ENCODE peak calls at places on chromosome 13, in nine cellular contexts. A is hypothalamus; Z is CD8-positive, alpha-beta memory T cell; T is caudate nucleus; K is pancreas; D is amygdala; G is activated CD8-positive, alpha-beta memory T cell treated with anti-CD3 and anti-CD28 coated beads for 1 hour; Q is mesendoderm; M is stimulated activated naive CD4-positive, alpha-beta T cell. B is an unnamed sample.

GRCh38 chr13:41064493-41064892 is 3.2 kb downstream of the WBP4 start:
- DNase-seq in A (no peak), Z (no peak), T (no peak), K (no peak), D (no peak), G (no peak), Q (no peak), M (no peak), B (no peak)

GRCh38 chr13:77325371-77325941 is 1.4 kb downstream of the MYCBP2 start:
- DNase-seq in A (no peak), Z (peak; percentile 61), T (no peak), K (no peak), D (no peak), G (no peak), Q (no peak), M (peak; percentile 57), B (no peak)

GRCh38 chr13:75101997-75102720 is 379.8 kb downstream of the TBC1D4 start:
- DNase-seq in A (no peak), Z (no peak), T (no peak), K (no peak), D (no peak), G (no peak), Q (peak; percentile 96), M (no peak), B (no peak)

GRCh38 chr13:103081435-103081834 is 15.2 kb upstream of the SLC10A2 start:
- DNase-seq in A (no peak), Z (no peak), T (no peak), K (no peak), D (no peak), G (no peak), Q (no peak), M (no peak), B (no peak)

GRCh38 chr13:35994131-35994966 is 136.8 kb downstream of the DCLK1 start:
- DNase-seq in A (no peak), Z (no peak), T (no peak), K (peak; percentile 49), D (no peak), G (no peak), Q (peak; percentile 5), M (no peak), B (peak; percentile 61)

GRCh38 chr13:48369988-48370387 is 42.9 kb downstream of the LPAR6 start:
- DNase-seq in A (no peak), Z (no peak), T (no peak), K (no peak), D (no peak), G (no peak), Q (no peak), M (no peak), B (no peak)

GRCh38 chr13:79528759-79529191 is 47.8 kb downstream of the NDFIP2 start:
- DNase-seq in A (no peak), Z (no peak), T (no peak), K (no peak), D (no peak), G (no peak), Q (no peak), M (no peak), B (no peak)

GRCh38 chr13:87274209-87274819 is 396.9 kb upstream of the SLITRK5 start:
- DNase-seq in A (no peak), Z (no peak), T (no peak), K (peak; percentile 14), D (no peak), G (no peak), Q (peak; percentile 77), M (no peak), B (no peak)

GRCh38 chr13:44667950-44668349 is 91.8 kb upstream of the TSC22D1 start:
- DNase-seq in A (no peak), Z (no peak), T (no peak), K (no peak), D (no peak), G (no peak), Q (no peak), M (no peak), B (no peak)

GRCh38 chr13:112145221-112146072 is 78.5 kb downstream of the SOX1 start:
- DNase-seq in A (no peak), Z (no peak), T (no peak), K (no peak), D (no peak), G (no peak), Q (no peak), M (no peak), B (no peak)

GRCh38 chr13:39451860-39452301 is 151.1 kb downstream of the LHFPL6 start:
- DNase-seq in A (no peak), Z (no peak), T (no peak), K (peak; percentile 22), D (no peak), G (no peak), Q (no peak), M (no peak), B (peak; percentile 36)

GRCh38 chr13:52025475-52026245 is 1.2 kb downstream of the UTP14C start:
- DNase-seq in A (no peak), Z (no peak), T (no peak), K (no peak), D (no peak), G (no peak), Q (peak; percentile 27), M (no peak), B (no peak)

GRCh38 chr13:44219808-44220544 is 153.6 kb upstream of the SERP2 start:
- DNase-seq in A (no peak), Z (no peak), T (no peak), K (no peak), D (no peak), G (no peak), Q (no peak), M (no peak), B (no peak)

GRCh38 chr13:90239130-90239529 is 1108.4 kb upstream of the MIR17HG start:
- DNase-seq in A (no peak), Z (no peak), T (no peak), K (no peak), D (no peak), G (no peak), Q (no peak), M (no peak), B (no peak)

GRCh38 chr13:27138457-27139093 is 33.0 kb downstream of the USP12 start:
- DNase-seq in A (no peak), Z (no peak), T (no peak), K (no peak), D (no peak), G (no peak), Q (peak; percentile 59), M (no peak), B (no peak)

GRCh38 chr13:52061587-52061986 is 37.1 kb downstream of the UTP14C start:
- DNase-seq in A (no peak), Z (no peak), T (no peak), K (no peak), D (no peak), G (no peak), Q (no peak), M (no peak), B (no peak)

GRCh38 chr13:110535526-110535925 is 26.0 kb downstream of the RAB20 start:
- DNase-seq in A (no peak), Z (no peak), T (no peak), K (no peak), D (no peak), G (no peak), Q (peak; percentile 49), M (no peak), B (no peak)

GRCh38 chr13:78875792-78876580 is 217.0 kb upstream of the OBI1 start:
- DNase-seq in A (no peak), Z (no peak), T (no peak), K (no peak), D (no peak), G (no peak), Q (peak; percentile 64), M (no peak), B (no peak)

GRCh38 chr13:33649212-33649917 is 168.6 kb upstream of the RFC3 start:
- DNase-seq in A (no peak), Z (no peak), T (no peak), K (no peak), D (no peak), G (no peak), Q (no peak), M (no peak), B (no peak)

GRCh38 chr13:27012482-27013197 is 159.0 kb downstream of the USP12 start:
- DNase-seq in A (no peak), Z (no peak), T (no peak), K (no peak), D (no peak), G (no peak), Q (no peak), M (no peak), B (no peak)

GRCh38 chr13:103272770-103273169 is 206.6 kb upstream of the SLC10A2 start:
- DNase-seq in A (no peak), Z (no peak), T (no peak), K (no peak), D (no peak), G (no peak), Q (no peak), M (no peak), B (no peak)

GRCh38 chr13:36082396-36082795 is 48.8 kb downstream of the DCLK1 start:
- DNase-seq in A (no peak), Z (no peak), T (no peak), K (no peak), D (no peak), G (no peak), Q (no peak), M (no peak), B (no peak)

GRCh38 chr13:27551563-27551962 is 68.8 kb downstream of the LNX2 start:
- DNase-seq in A (no peak), Z (no peak), T (no peak), K (no peak), D (no peak), G (no peak), Q (peak; percentile 22), M (no peak), B (no peak)

GRCh38 chr13:87671031-87671823 is at the start of gene SLITRK5:
- DNase-seq in A (peak; percentile 84), Z (peak; percentile 17), T (peak; percentile 83), K (peak; percentile 68), D (peak; percentile 79), G (peak; percentile 51), Q (peak; percentile 86), M (peak; percentile 6), B (peak; percentile 35)

GRCh38 chr13:35695411-35695810 is 218.9 kb upstream of the MAB21L1 start:
- DNase-seq in A (no peak), Z (no peak), T (no peak), K (no peak), D (no peak), G (no peak), Q (no peak), M (no peak), B (no peak)

GRCh38 chr13:42377640-42378382 is 105.9 kb downstream of the AKAP11 start:
- DNase-seq in A (no peak), Z (no peak), T (no peak), K (no peak), D (no peak), G (no peak), Q (peak; percentile 87), M (no peak), B (no peak)

GRCh38 chr13:66264976-66265375 is 965.2 kb downstream of the PCDH9 start:
- DNase-seq in A (no peak), Z (no peak), T (no peak), K (no peak), D (no peak), G (no peak), Q (no peak), M (no peak), B (no peak)

GRCh38 chr13:25175026-25175425 is 2.9 kb upstream of the AMER2 start:
- DNase-seq in A (no peak), Z (no peak), T (no peak), K (no peak), D (no peak), G (no peak), Q (no peak), M (no peak), B (no peak)

GRCh38 chr13:45479661-45480060 is 14.9 kb downstream of the COG3 start:
- DNase-seq in A (no peak), Z (no peak), T (no peak), K (no peak), D (no peak), G (no peak), Q (no peak), M (no peak), B (no peak)

GRCh38 chr13:39527961-39528720 is 74.9 kb downstream of the LHFPL6 start:
- DNase-seq in A (no peak), Z (no peak), T (no peak), K (no peak), D (no peak), G (no peak), Q (peak; percentile 53), M (no peak), B (no peak)

GRCh38 chr13:67355791-67356190 is 125.7 kb upstream of the PCDH9 start:
- DNase-seq in A (no peak), Z (no peak), T (no peak), K (no peak), D (no peak), G (no peak), Q (no peak), M (no peak), B (no peak)